ENCODE peak calls at places on chromosome 20, in five cellular contexts. A is NB4; Y is T1000; J is HL-60; X is stimulated activated CD4-positive, alpha-beta T cell treated with anti-CD3 and anti-CD28 coated beads, Interleukin-1b, Interleukin-23, amount 100 ng/mL, for 24 hours. I is an unnamed sample.

GRCh38 chr20:17542993-17543412 is 11.8 kb upstream of the BFSP1 start:
- DNase-seq in A (no peak), Y (no peak), J (no peak), X (no peak), I (no peak)

GRCh38 chr20:50054626-50055511 is 58.1 kb downstream of the UBE2V1 start:
- DNase-seq in A (no peak), Y (no peak), J (no peak), X (no peak), I (no peak)

GRCh38 chr20:11267131-11267761 is 593.4 kb upstream of the JAG1 start:
- DNase-seq in A (peak), Y (peak), J (no peak), X (no peak), I (no peak)

GRCh38 chr20:46243707-46244628 is 64.3 kb downstream of the CDH22 start:
- DNase-seq in A (peak), Y (no peak), J (no peak), X (no peak), I (no peak)

GRCh38 chr20:48380661-48381060 is 447.1 kb downstream of the PREX1 start:
- DNase-seq in A (no peak), Y (no peak), J (no peak), X (no peak), I (no peak)

GRCh38 chr20:51326241-51326819 is 216.2 kb downstream of the NFATC2 start:
- DNase-seq in A (peak), Y (no peak), J (no peak), X (peak), I (no peak)

GRCh38 chr20:8532169-8532568 is 400.1 kb downstream of the PLCB1 start:
- DNase-seq in A (no peak), Y (no peak), J (no peak), X (no peak), I (no peak)

GRCh38 chr20:51318058-51318960 is 224.2 kb downstream of the NFATC2 start:
- DNase-seq in A (peak), Y (no peak), J (peak), X (peak), I (peak)

GRCh38 chr20:58133020-58133419 is 95.4 kb downstream of the ANKRD60 start:
- DNase-seq in A (peak), Y (no peak), J (no peak), X (no peak), I (no peak)

GRCh38 chr20:52493177-52493711 is 301.7 kb upstream of the ZFP64 start:
- DNase-seq in A (no peak), Y (no peak), J (no peak), X (no peak), I (no peak)

GRCh38 chr20:35012227-35013069 is 56.8 kb downstream of the MYH7B start:
- DNase-seq in A (no peak), Y (no peak), J (no peak), X (no peak), I (no peak)

GRCh38 chr20:2101057-2101934 is at the start of gene STK35:
- DNase-seq in A (peak), Y (peak), J (no peak), X (peak), I (no peak)

GRCh38 chr20:20452254-20452676 is 84.4 kb downstream of the INSM1 start:
- DNase-seq in A (peak), Y (no peak), J (no peak), X (peak), I (peak)

GRCh38 chr20:37245671-37246237 is 15.9 kb downstream of the GHRH start:
- DNase-seq in A (no peak), Y (no peak), J (no peak), X (no peak), I (no peak)

GRCh38 chr20:62946918-62947317 is 5.6 kb upstream of the SLC17A9 start:
- DNase-seq in A (no peak), Y (no peak), J (no peak), X (no peak), I (no peak)

GRCh38 chr20:20024942-20025341 is 7.8 kb downstream of the NAA20 start:
- DNase-seq in A (no peak), Y (no peak), J (no peak), X (no peak), I (no peak)

GRCh38 chr20:46317685-46318177 is 9.4 kb upstream of the CDH22 start:
- DNase-seq in A (no peak), Y (no peak), J (no peak), X (no peak), I (no peak)

GRCh38 chr20:50858525-50858924 is 63.7 kb downstream of the BCAS4 start:
- DNase-seq in A (no peak), Y (no peak), J (no peak), X (no peak), I (no peak)

GRCh38 chr20:53370345-53370961 is 223.2 kb downstream of the ZNF217 start:
- DNase-seq in A (no peak), Y (no peak), J (no peak), X (no peak), I (no peak)

GRCh38 chr20:11270566-11270965 is 596.8 kb upstream of the JAG1 start:
- DNase-seq in A (no peak), Y (no peak), J (no peak), X (no peak), I (no peak)

I was measured in stimulated activated effector memory CD8-positive, alpha-beta T cell treated with anti-CD3 and anti-CD28 coated beads, Interleukin-12 subunit alpha, Interleukin-12 subunit beta, amount 100 ng/mL, for 72 hours.